ENCODE peak calls at places on chromosomes 16 and 17, in seven cellular contexts. L, T, N, M, W, E and H are unnamed samples.

GRCh38 chr17:6476061-6476833 is 32.0 kb downstream of the PIMREG start:
- DNase-seq in N (no peak), E (no peak), T (no peak), L (no peak), M (no peak), W (no peak), H (no peak)

GRCh38 chr16:86227041-86227440 is 283.3 kb upstream of the FOXF1 start:
- DNase-seq in N (no peak), W (no peak), L (no peak), T (no peak), M (no peak), E (no peak), H (no peak)

GRCh38 chr16:52597073-52597771 is 50.3 kb upstream of the TOX3 start:
- DNase-seq in W (no peak), E (no peak), N (no peak), M (no peak), T (no peak), L (no peak), H (no peak)

GRCh38 chr17:56707312-56708219 is 114.1 kb downstream of the NOG start:
- DNase-seq in W (no peak), L (no peak), N (no peak), T (no peak), E (no peak), M (no peak), H (no peak)

GRCh38 chr17:55341432-55341831 is 76.7 kb downstream of the HLF start:
- DNase-seq in E (no peak), L (no peak), T (peak), M (no peak), W (no peak), N (no peak), H (no peak)

GRCh38 chr17:50550661-50551432 is 3.9 kb downstream of the SPATA20 start:
- DNase-seq in L (peak), W (peak), N (peak), E (peak), M (no peak), T (no peak), H (no peak)

GRCh38 chr17:4043862-4044261 is 79.6 kb upstream of the ATP2A3 start:
- DNase-seq in L (no peak), W (no peak), M (peak), E (peak), T (peak), N (no peak), H (no peak)

GRCh38 chr17:77140878-77141767 is at the start of gene SEC14L1:
- DNase-seq in N (no peak), L (peak), W (peak), M (peak), T (peak), E (peak), H (no peak)

GRCh38 chr17:65556014-65556909 is 5.2 kb downstream of the AXIN2 start:
- DNase-seq in N (no peak), M (peak), T (peak), L (peak), W (peak), E (peak), H (no peak)

GRCh38 chr16:50573947-50574751 is 26.0 kb downstream of the NKD1 start:
- DNase-seq in M (no peak), N (no peak), W (no peak), L (no peak), T (no peak), E (no peak), H (no peak)

GRCh38 chr17:75633484-75634375 is 496 bp downstream of the SMIM5 start:
- DNase-seq in L (peak), N (peak), M (peak), W (peak), E (peak), T (peak), H (peak)

GRCh38 chr17:42928714-42929496 is 28.3 kb downstream of the G6PC1 start:
- DNase-seq in L (peak), T (peak), N (peak), E (no peak), W (no peak), M (peak), H (no peak)

GRCh38 chr16:17339764-17340541 is 130.8 kb downstream of the XYLT1 start:
- DNase-seq in M (no peak), E (no peak), L (no peak), N (no peak), T (no peak), W (no peak), H (no peak)

GRCh38 chr16:87080571-87081167 is 236.5 kb downstream of the C16orf95 start:
- DNase-seq in N (no peak), W (no peak), L (no peak), M (no peak), T (no peak), E (no peak), H (no peak)

GRCh38 chr17:12472613-12473173 is 193.0 kb upstream of the MYOCD start:
- DNase-seq in L (no peak), W (no peak), N (no peak), M (no peak), E (no peak), T (no peak), H (no peak)

GRCh38 chr17:6947745-6948144 is 48.1 kb upstream of the ALOX12 start:
- DNase-seq in E (no peak), T (no peak), M (no peak), N (no peak), W (no peak), L (no peak), H (no peak)

GRCh38 chr17:79704691-79705090 is 26.1 kb upstream of the ENPP7 start:
- DNase-seq in N (no peak), T (no peak), W (no peak), L (no peak), E (no peak), M (no peak), H (no peak)

GRCh38 chr16:71288570-71288889 is 672 bp downstream of the CMTR2 start:
- DNase-seq in E (no peak), M (no peak), W (no peak), T (no peak), N (no peak), L (no peak), H (no peak)

GRCh38 chr17:43171761-43172487 is 910 bp downstream of the NBR1 start:
- DNase-seq in W (peak), T (peak), N (peak), E (no peak), M (peak), L (no peak), H (peak)

GRCh38 chr17:36937961-36938565 is 788 bp downstream of the LHX1 start:
- DNase-seq in L (no peak), E (no peak), M (no peak), W (peak), N (no peak), T (peak), H (no peak)

GRCh38 chr17:51128089-51128488 is 7.4 kb upstream of the SPAG9 start:
- DNase-seq in N (no peak), E (no peak), L (no peak), T (peak), M (no peak), W (no peak), H (no peak)

GRCh38 chr17:80738987-80739730 is 194.5 kb downstream of the RPTOR start:
- DNase-seq in E (no peak), T (no peak), W (no peak), M (no peak), N (no peak), L (no peak), H (no peak)

GRCh38 chr17:20200016-20200788 is 191.0 kb downstream of the SPECC1 start:
- DNase-seq in N (no peak), M (no peak), E (no peak), L (no peak), W (no peak), T (no peak), H (no peak)

GRCh38 chr16:15715221-15715620 is 65.2 kb downstream of the NDE1 start:
- DNase-seq in L (no peak), W (no peak), M (no peak), T (no peak), E (no peak), N (no peak), H (no peak)

GRCh38 chr17:49914096-49914490 is 54.9 kb upstream of the DLX4 start:
- DNase-seq in M (no peak), W (peak), L (no peak), E (no peak), T (no peak), N (no peak), H (no peak)

GRCh38 chr17:72297326-72298115 is 176.7 kb downstream of the SOX9 start:
- DNase-seq in M (no peak), E (no peak), L (no peak), N (no peak), W (no peak), T (no peak), H (no peak)

GRCh38 chr16:87635541-87636049 is 33.3 kb downstream of the JPH3 start:
- DNase-seq in M (peak), N (no peak), L (peak), W (peak), E (no peak), T (peak), H (peak)

GRCh38 chr17:10119203-10120112 is 78.9 kb downstream of the GAS7 start:
- DNase-seq in N (no peak), E (peak), L (peak), M (peak), W (no peak), T (no peak), H (peak)

GRCh38 chr17:80472996-80473395 is 3.4 kb downstream of the NPTX1 start:
- DNase-seq in N (no peak), T (no peak), L (no peak), W (no peak), E (no peak), M (no peak), H (no peak)

GRCh38 chr16:66549284-66550131 is at the start of gene TK2:
- DNase-seq in E (peak), M (peak), T (peak), N (no peak), W (peak), L (peak), H (no peak)

GRCh38 chr17:35617505-35617904 is 30.4 kb downstream of the AP2B1 start:
- DNase-seq in M (no peak), T (no peak), N (no peak), L (no peak), W (no peak), E (no peak), H (peak)

GRCh38 chr17:14396542-14396941 is 95.7 kb downstream of the HS3ST3B1 start:
- DNase-seq in T (no peak), W (no peak), E (no peak), L (no peak), N (no peak), M (no peak), H (no peak)

GRCh38 chr16:27287887-27288286 is 19.3 kb upstream of the NSMCE1 start:
- DNase-seq in M (no peak), T (no peak), W (no peak), N (no peak), L (no peak), E (no peak), H (no peak)

GRCh38 chr17:61015966-61016365 is 338.3 kb downstream of the BCAS3 start:
- DNase-seq in L (no peak), M (no peak), E (no peak), W (no peak), T (no peak), N (no peak), H (no peak)

GRCh38 chr17:49045376-49045775 is 48.2 kb downstream of the IGF2BP1 start:
- DNase-seq in W (no peak), N (no peak), L (no peak), M (no peak), T (no peak), E (no peak), H (no peak)

GRCh38 chr17:7719661-7720060 is 2.1 kb downstream of the DNAH2 start:
- DNase-seq in W (no peak), L (no peak), N (no peak), E (no peak), T (no peak), M (no peak), H (no peak)

GRCh38 chr16:4535627-4536108 is 2.9 kb downstream of the CDIP1 start:
- DNase-seq in E (no peak), L (no peak), T (peak), W (no peak), N (no peak), M (no peak), H (no peak)

GRCh38 chr16:84396537-84397008 is 28.2 kb downstream of the ATP2C2 start:
- DNase-seq in W (no peak), E (no peak), M (no peak), L (peak), T (no peak), N (no peak), H (no peak)